ENCODE peak calls at places on chromosomes 11 and 22, in seven cellular contexts. M, P, B, V, Q, O and A are unnamed samples.

GRCh38 chr11:113283881-113284280 is 30.5 kb upstream of the TTC12 start:
- ATAC-seq in P (no peak), O (no peak), B (no peak), M (peak), V (no peak), Q (no peak), A (no peak)

GRCh38 chr22:17919276-17920144 is 104.9 kb downstream of the MICAL3 start:
- ATAC-seq in B (no peak), Q (no peak), M (no peak), V (no peak), P (no peak), O (peak), A (no peak)

GRCh38 chr11:126588630-126589491 is 233.4 kb downstream of the ST3GAL4 start:
- ATAC-seq in B (no peak), O (no peak), M (no peak), Q (no peak), P (peak), V (no peak), A (no peak)

GRCh38 chr11:28871090-28871489 is 762.9 kb downstream of the METTL15 start:
- ATAC-seq in B (no peak), O (no peak), V (no peak), P (no peak), M (no peak), Q (no peak), A (no peak)

GRCh38 chr11:13068211-13068610 is 59.1 kb downstream of the RASSF10 start:
- ATAC-seq in P (no peak), O (no peak), Q (no peak), M (no peak), V (no peak), B (no peak), A (no peak)

GRCh38 chr11:72764503-72764902 is 12.3 kb upstream of the ARAP1 start:
- ATAC-seq in B (no peak), M (no peak), O (peak), Q (no peak), P (peak), V (no peak), A (no peak)

GRCh38 chr22:18119409-18120110 is 9.0 kb downstream of the TUBA8 start:
- ATAC-seq in P (no peak), V (no peak), O (no peak), B (no peak), M (peak), Q (no peak), A (no peak)

GRCh38 chr11:124922831-124923230 is 3.8 kb downstream of the HEPN1 start:
- ATAC-seq in B (no peak), P (no peak), Q (no peak), O (no peak), V (no peak), M (no peak), A (no peak)

GRCh38 chr11:65440831-65441499 is 18.4 kb downstream of the NEAT1 start:
- ATAC-seq in Q (peak), P (no peak), O (no peak), B (peak), V (no peak), M (no peak), A (peak)

GRCh38 chr11:34621876-34622275 is 983 bp downstream of the EHF start:
- ATAC-seq in B (no peak), V (no peak), M (no peak), P (peak), Q (no peak), O (no peak), A (no peak)

GRCh38 chr11:59281177-59281576 is 68.5 kb upstream of the MPEG1 start:
- ATAC-seq in Q (no peak), P (no peak), M (no peak), B (no peak), V (no peak), O (peak), A (no peak)

GRCh38 chr11:3169235-3169951 is 4.3 kb upstream of the OSBPL5 start:
- ATAC-seq in M (peak), B (no peak), P (peak), V (peak), Q (peak), O (peak), A (no peak)

GRCh38 chr11:130706572-130706971 is 209.7 kb downstream of the SNX19 start:
- ATAC-seq in O (no peak), P (no peak), V (no peak), Q (no peak), M (no peak), B (no peak), A (no peak)

GRCh38 chr11:96307748-96308133 is 35.3 kb downstream of the MAML2 start:
- ATAC-seq in P (peak), M (no peak), B (peak), V (no peak), Q (peak), O (peak), A (no peak)

GRCh38 chr11:128054323-128054910 is 532.9 kb downstream of the ETS1 start:
- ATAC-seq in V (no peak), P (no peak), B (peak), M (no peak), Q (peak), O (no peak), A (no peak)

GRCh38 chr11:125777309-125777708 is 1.3 kb downstream of the PATE2 start:
- ATAC-seq in M (no peak), P (no peak), B (no peak), O (no peak), V (no peak), Q (peak), A (no peak)

GRCh38 chr11:112179601-112180000 is 4.3 kb downstream of the BCO2 start:
- ATAC-seq in P (peak), M (no peak), V (no peak), O (no peak), Q (peak), B (no peak), A (peak)

GRCh38 chr11:46457659-46458058 is 66.1 kb upstream of the CHRM4 start:
- ATAC-seq in Q (no peak), P (peak), M (no peak), O (no peak), B (no peak), V (no peak), A (no peak)

GRCh38 chr11:8937159-8937558 is 4.4 kb upstream of the C11orf16 start:
- ATAC-seq in Q (no peak), B (no peak), P (no peak), O (no peak), V (no peak), M (no peak), A (no peak)

GRCh38 chr22:36921309-36922096 is 8.1 kb downstream of the CSF2RB start:
- ATAC-seq in M (peak), B (no peak), V (no peak), O (no peak), Q (peak), P (peak), A (peak)